ENCODE peak calls at places on chromosomes 2 and 18, in six cellular contexts. One of them, this sample, is unnamed.

GRCh38 chr2:107437265-107437664 is 389.4 kb upstream of the RGPD4 start:
- DNase-seq in HepG2: no peak
- DNase-seq in K562: no peak
- DNase-seq in H1: no peak
- DNase-seq in GM12878: no peak
- DNase-seq in GM23338: no peak
- DNase-seq in this sample: no peak

GRCh38 chr18:13216732-13217465 is 1.7 kb upstream of the LDLRAD4 start:
- DNase-seq in GM12878: no peak
- DNase-seq in HepG2: no peak
- DNase-seq in H1: peak
- DNase-seq in K562: no peak
- DNase-seq in GM23338: peak
- DNase-seq in this sample: peak

GRCh38 chr2:1730047-1730937 is 14.0 kb downstream of the PXDN start:
- DNase-seq in GM23338: peak
- DNase-seq in H1: no peak
- DNase-seq in K562: no peak
- DNase-seq in GM12878: no peak
- DNase-seq in HepG2: no peak
- DNase-seq in this sample: peak

GRCh38 chr2:63500398-63500797 is 87.9 kb downstream of the WDPCP start:
- DNase-seq in H1: no peak
- DNase-seq in GM12878: no peak
- DNase-seq in GM23338: no peak
- DNase-seq in HepG2: no peak
- DNase-seq in K562: no peak
- DNase-seq in this sample: no peak

GRCh38 chr18:58977223-58977622 is 112.5 kb downstream of the ZNF532 start:
- DNase-seq in H1: no peak
- DNase-seq in GM12878: no peak
- DNase-seq in HepG2: no peak
- DNase-seq in K562: no peak
- DNase-seq in GM23338: no peak
- DNase-seq in this sample: no peak

GRCh38 chr2:152761171-152761570 is 42.8 kb downstream of the ARL6IP6 start:
- DNase-seq in HepG2: no peak
- DNase-seq in GM12878: no peak
- DNase-seq in GM23338: no peak
- DNase-seq in H1: no peak
- DNase-seq in K562: no peak
- DNase-seq in this sample: no peak

GRCh38 chr18:53028565-53028964 is 688.6 kb downstream of the DCC start:
- DNase-seq in HepG2: no peak
- DNase-seq in K562: no peak
- DNase-seq in GM12878: no peak
- DNase-seq in GM23338: no peak
- DNase-seq in H1: no peak
- DNase-seq in this sample: no peak

GRCh38 chr2:66925128-66925527 is 472.0 kb upstream of the ETAA1 start:
- DNase-seq in GM12878: no peak
- DNase-seq in K562: no peak
- DNase-seq in HepG2: no peak
- DNase-seq in H1: no peak
- DNase-seq in GM23338: no peak
- DNase-seq in this sample: no peak

GRCh38 chr18:56615738-56616520 is 22.5 kb downstream of the TXNL1 start:
- DNase-seq in GM12878: no peak
- DNase-seq in K562: no peak
- DNase-seq in H1: no peak
- DNase-seq in HepG2: no peak
- DNase-seq in GM23338: no peak
- DNase-seq in this sample: no peak

GRCh38 chr18:12630136-12630535 is 27.8 kb downstream of the SPIRE1 start:
- DNase-seq in HepG2: no peak
- DNase-seq in GM23338: no peak
- DNase-seq in K562: no peak
- DNase-seq in H1: no peak
- DNase-seq in GM12878: no peak
- DNase-seq in this sample: no peak

GRCh38 chr2:174076948-174077347 is 111.8 kb upstream of the SP3 start:
- DNase-seq in GM23338: no peak
- DNase-seq in GM12878: no peak
- DNase-seq in H1: no peak
- DNase-seq in HepG2: no peak
- DNase-seq in K562: no peak
- DNase-seq in this sample: no peak

GRCh38 chr2:217940261-217941220 is 62.3 kb downstream of the TNS1 start:
- DNase-seq in GM23338: no peak
- DNase-seq in K562: no peak
- DNase-seq in H1: no peak
- DNase-seq in HepG2: no peak
- DNase-seq in GM12878: no peak
- DNase-seq in this sample: no peak

GRCh38 chr2:215274829-215275228 is 37.0 kb upstream of the ATIC start:
- DNase-seq in K562: no peak
- DNase-seq in GM23338: no peak
- DNase-seq in H1: no peak
- DNase-seq in HepG2: no peak
- DNase-seq in GM12878: no peak
- DNase-seq in this sample: no peak

GRCh38 chr2:219574509-219575311 is 2.6 kb downstream of the INHA start:
- DNase-seq in GM12878: no peak
- DNase-seq in GM23338: no peak
- DNase-seq in H1: no peak
- DNase-seq in K562: no peak
- DNase-seq in HepG2: no peak
- DNase-seq in this sample: no peak

GRCh38 chr2:74691955-74692354 is 37.9 kb downstream of the SEMA4F start:
- DNase-seq in GM12878: no peak
- DNase-seq in GM23338: no peak
- DNase-seq in H1: no peak
- DNase-seq in HepG2: no peak
- DNase-seq in K562: no peak
- DNase-seq in this sample: no peak

GRCh38 chr18:8982416-8983183 is 119.9 kb upstream of the NDUFV2 start:
- DNase-seq in GM23338: peak
- DNase-seq in H1: no peak
- DNase-seq in HepG2: peak
- DNase-seq in K562: peak
- DNase-seq in GM12878: no peak
- DNase-seq in this sample: peak

GRCh38 chr2:102080451-102081054 is 62.0 kb upstream of the IL1R1 start:
- DNase-seq in H1: no peak
- DNase-seq in GM23338: no peak
- DNase-seq in K562: no peak
- DNase-seq in HepG2: no peak
- DNase-seq in GM12878: no peak
- DNase-seq in this sample: no peak

GRCh38 chr2:225429718-225430117 is 30.2 kb downstream of the NYAP2 start:
- DNase-seq in GM12878: no peak
- DNase-seq in K562: peak
- DNase-seq in GM23338: peak
- DNase-seq in HepG2: no peak
- DNase-seq in H1: no peak
- DNase-seq in this sample: no peak

GRCh38 chr2:226411727-226412360 is 387.8 kb downstream of the IRS1 start:
- DNase-seq in HepG2: peak
- DNase-seq in H1: no peak
- DNase-seq in GM12878: no peak
- DNase-seq in K562: no peak
- DNase-seq in GM23338: no peak
- DNase-seq in this sample: no peak

GRCh38 chr18:49562481-49563129 is 748 bp downstream of the LIPG start:
- DNase-seq in GM12878: no peak
- DNase-seq in HepG2: no peak
- DNase-seq in GM23338: peak
- DNase-seq in K562: no peak
- DNase-seq in H1: peak
- DNase-seq in this sample: no peak

GRCh38 chr2:17934721-17935120 is 56.3 kb downstream of the KCNS3 start:
- DNase-seq in K562: no peak
- DNase-seq in GM23338: no peak
- DNase-seq in GM12878: no peak
- DNase-seq in HepG2: no peak
- DNase-seq in H1: no peak
- DNase-seq in this sample: no peak

GRCh38 chr2:235149240-235149641 is 197.4 kb downstream of the SH3BP4 start:
- DNase-seq in K562: no peak
- DNase-seq in GM12878: no peak
- DNase-seq in H1: no peak
- DNase-seq in GM23338: no peak
- DNase-seq in HepG2: no peak
- DNase-seq in this sample: no peak

GRCh38 chr18:8167673-8168072 is 441.6 kb upstream of the RAB12 start:
- DNase-seq in HepG2: no peak
- DNase-seq in GM12878: no peak
- DNase-seq in GM23338: no peak
- DNase-seq in H1: no peak
- DNase-seq in K562: no peak
- DNase-seq in this sample: no peak

GRCh38 chr18:13281406-13281805 is 62.8 kb downstream of the LDLRAD4 start:
- DNase-seq in H1: no peak
- DNase-seq in K562: no peak
- DNase-seq in GM12878: no peak
- DNase-seq in HepG2: no peak
- DNase-seq in GM23338: no peak
- DNase-seq in this sample: no peak

GRCh38 chr2:201966691-201967388 is 66.8 kb upstream of the FZD7 start:
- DNase-seq in GM12878: no peak
- DNase-seq in GM23338: peak
- DNase-seq in K562: no peak
- DNase-seq in HepG2: no peak
- DNase-seq in H1: no peak
- DNase-seq in this sample: no peak

GRCh38 chr2:148876190-148876588 is 1.2 kb downstream of the KIF5C start:
- DNase-seq in GM12878: no peak
- DNase-seq in HepG2: no peak
- DNase-seq in K562: no peak
- DNase-seq in GM23338: peak
- DNase-seq in H1: peak
- DNase-seq in this sample: peak

GRCh38 chr2:33083671-33084387 is 137.1 kb downstream of the LTBP1 start:
- DNase-seq in K562: no peak
- DNase-seq in GM12878: no peak
- DNase-seq in H1: no peak
- DNase-seq in HepG2: no peak
- DNase-seq in GM23338: peak
- DNase-seq in this sample: no peak

GRCh38 chr2:211306929-211307328 is 750.5 kb downstream of the CPS1 start:
- DNase-seq in HepG2: no peak
- DNase-seq in K562: no peak
- DNase-seq in H1: no peak
- DNase-seq in GM23338: no peak
- DNase-seq in GM12878: no peak
- DNase-seq in this sample: no peak

GRCh38 chr2:56191617-56192016 is 7.8 kb downstream of the CCDC85A start:
- DNase-seq in K562: peak
- DNase-seq in GM12878: no peak
- DNase-seq in GM23338: peak
- DNase-seq in HepG2: peak
- DNase-seq in H1: peak
- DNase-seq in this sample: peak
- TF ChIP-seq CREB1 in K562: no peak
- TF ChIP-seq CREB1 in GM12878: no peak
- TF ChIP-seq CREB1 in GM23338: no peak
- TF ChIP-seq CREB1 in HepG2: no peak
- TF ChIP-seq CREB1 in H1: no peak
- TF ChIP-seq CREB1 in this sample: no peak

GRCh38 chr2:20049631-20050030 is 1.8 kb downstream of the LAPTM4A start:
- DNase-seq in HepG2: no peak
- DNase-seq in GM12878: no peak
- DNase-seq in GM23338: peak
- DNase-seq in H1: no peak
- DNase-seq in K562: no peak
- DNase-seq in this sample: no peak
- TF ChIP-seq CREB1 in HepG2: no peak
- TF ChIP-seq CREB1 in GM12878: no peak
- TF ChIP-seq CREB1 in GM23338: no peak
- TF ChIP-seq CREB1 in H1: no peak
- TF ChIP-seq CREB1 in K562: no peak
- TF ChIP-seq CREB1 in this sample: no peak

DNA sequence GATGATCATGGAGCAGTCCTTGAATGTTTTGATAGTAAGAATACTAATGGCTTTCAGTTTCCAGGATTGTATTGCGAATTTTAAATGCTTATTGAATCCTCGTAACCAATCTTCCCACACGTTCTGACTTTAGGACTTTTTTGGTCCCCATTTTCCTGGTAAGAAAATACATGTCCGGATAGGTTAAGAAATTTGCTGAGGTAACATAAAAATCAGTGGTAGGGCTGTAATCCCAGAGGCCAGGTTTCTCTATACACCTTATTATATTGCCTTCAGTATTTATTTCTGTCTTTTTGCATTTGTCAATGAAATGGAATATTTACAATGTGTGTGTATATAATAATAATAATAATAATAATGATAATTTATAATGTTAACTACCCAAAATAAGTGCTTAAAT is 603.2 kb downstream of the TMEM182 start:
- DNase-seq in GM23338: no peak
- DNase-seq in GM12878: no peak
- DNase-seq in K562: no peak
- DNase-seq in HepG2: no peak
- DNase-seq in H1: no peak
- DNase-seq in this sample: no peak
- TF ChIP-seq CREB1 in GM23338: no peak
- TF ChIP-seq CREB1 in GM12878: no peak
- TF ChIP-seq CREB1 in K562: no peak
- TF ChIP-seq CREB1 in HepG2: no peak
- TF ChIP-seq CREB1 in H1: no peak
- TF ChIP-seq CREB1 in this sample: no peak

DNA sequence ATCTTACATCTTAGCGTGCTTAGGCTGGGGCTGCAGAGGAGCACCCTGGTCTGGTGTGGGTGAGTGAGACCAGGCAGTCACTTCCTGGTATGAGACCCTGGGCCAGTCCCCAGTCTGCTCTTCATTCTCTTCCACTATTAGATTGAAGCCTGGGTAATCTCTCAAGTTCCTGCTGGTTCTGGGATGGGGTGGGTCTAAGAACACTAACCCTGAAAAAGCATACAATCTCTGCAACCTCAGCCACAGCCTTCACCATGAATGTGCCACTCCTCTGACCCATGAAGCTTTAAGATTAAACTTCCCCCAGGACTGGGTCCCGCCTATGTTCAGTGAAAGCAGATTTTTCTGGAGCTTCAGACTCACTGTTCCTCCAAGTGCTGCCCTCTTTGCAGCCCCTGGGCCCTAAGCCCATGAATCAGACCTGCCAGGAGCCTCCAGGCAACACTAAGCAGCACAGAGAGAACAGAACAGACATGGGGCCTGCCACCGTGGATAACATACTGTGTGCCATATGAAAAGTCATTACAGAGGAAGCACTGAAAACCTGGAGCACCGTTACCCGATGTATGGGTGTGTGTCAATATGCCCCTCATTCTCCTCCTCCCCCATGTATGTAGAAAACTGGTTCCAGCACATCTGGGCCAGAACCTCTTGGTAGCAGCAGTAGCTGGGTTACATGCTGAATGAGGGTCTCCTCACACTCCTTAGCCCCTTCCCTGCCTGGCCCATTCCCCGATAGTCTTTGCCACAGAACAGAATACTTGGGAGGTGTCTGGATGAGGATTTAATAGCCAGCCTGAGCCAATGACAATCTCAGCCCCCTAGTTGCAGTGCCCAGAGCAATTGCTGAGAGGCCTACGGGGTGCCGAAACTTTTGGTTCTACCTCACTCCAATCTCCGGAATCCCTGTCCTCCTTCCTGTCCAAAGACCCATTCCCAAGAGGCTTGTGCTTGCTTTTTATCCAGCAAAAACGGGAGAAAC is 2.7 kb upstream of the SIX2 start:
- DNase-seq in H1: no peak
- DNase-seq in K562: no peak
- DNase-seq in GM23338: no peak
- DNase-seq in GM12878: no peak
- DNase-seq in HepG2: no peak
- DNase-seq in this sample: no peak
- TF ChIP-seq CREB1 in H1: no peak
- TF ChIP-seq CREB1 in K562: no peak
- TF ChIP-seq CREB1 in GM23338: no peak
- TF ChIP-seq CREB1 in GM12878: no peak
- TF ChIP-seq CREB1 in HepG2: no peak
- TF ChIP-seq CREB1 in this sample: no peak